ENCODE peak calls at places on chromosomes 6 and 20, in eight cellular contexts. Q, B, R, T, V, E, I and W are unnamed samples.

GRCh38 chr20:63441136-63441776 is 31.2 kb downstream of the KCNQ2 start:
- DNase-seq in Q (no peak), B (no peak), R (no peak), T (no peak), V (no peak), E (no peak), I (no peak), W (no peak)

GRCh38 chr20:21677261-21677660 is 28.2 kb upstream of the PAX1 start:
- DNase-seq in Q (no peak), B (no peak), R (no peak), T (no peak), V (no peak), E (no peak), I (no peak), W (no peak)

GRCh38 chr6:56637640-56638039 is 5.0 kb downstream of the DST start:
- DNase-seq in Q (peak), B (no peak), R (peak), T (no peak), V (no peak), E (no peak), I (peak), W (peak)

GRCh38 chr20:40863337-40863919 is 165.2 kb upstream of the TOP1 start:
- DNase-seq in Q (no peak), B (no peak), R (no peak), T (no peak), V (no peak), E (no peak), I (no peak), W (no peak)

GRCh38 chr6:20056350-20056992 is 155.8 kb downstream of the MBOAT1 start:
- DNase-seq in Q (peak), B (no peak), R (peak), T (no peak), V (no peak), E (peak), I (peak), W (peak)

GRCh38 chr6:22250486-22250885 is 46.4 kb downstream of the PRL start:
- DNase-seq in Q (peak), B (no peak), R (no peak), T (no peak), V (no peak), E (no peak), I (no peak), W (peak)

GRCh38 chr6:161596807-161597505 is 323.1 kb upstream of the AGPAT4 start:
- DNase-seq in Q (no peak), B (no peak), R (no peak), T (no peak), V (no peak), E (no peak), I (no peak), W (no peak)

GRCh38 chr20:1721687-1722512 is 64.3 kb upstream of the SIRPG start:
- DNase-seq in Q (no peak), B (no peak), R (peak), T (no peak), V (no peak), E (no peak), I (no peak), W (no peak)

GRCh38 chr20:62503414-62504178 is 27.8 kb upstream of the GATA5 start:
- DNase-seq in Q (no peak), B (no peak), R (no peak), T (no peak), V (no peak), E (no peak), I (no peak), W (no peak)